ENCODE peak calls at places on chromosomes 13 and 19, in eight cellular contexts. D, F, N, U, W, L, K and H are unnamed samples.

GRCh38 chr19:40519352-40520322 is 52.8 kb downstream of the SPTBN4 start:
- DNase-seq in D (no peak), F (peak; percentile 30), N (no peak), U (peak; percentile 63), W (peak; percentile 61), L (no peak), K (no peak), H (no peak)

GRCh38 chr13:100363351-100363750 is 225.2 kb downstream of the GGACT start:
- DNase-seq in D (no peak), F (no peak), N (no peak), U (no peak), W (peak; percentile 54), L (no peak), K (no peak), H (no peak)

GRCh38 chr19:47056416-47056815 is 8.0 kb upstream of the TMEM160 start:
- DNase-seq in D (no peak), F (no peak), N (no peak), U (no peak), W (no peak), L (no peak), K (no peak), H (no peak)

GRCh38 chr19:3642987-3643386 is 16.4 kb upstream of the CACTIN start:
- DNase-seq in D (no peak), F (no peak), N (peak; percentile 78), U (no peak), W (peak; percentile 32), L (no peak), K (no peak), H (no peak)

GRCh38 chr13:110546933-110547332 is 14.6 kb downstream of the RAB20 start:
- DNase-seq in D (peak; percentile 95), F (peak; percentile 41), N (no peak), U (peak; percentile 82), W (peak; percentile 52), L (peak; percentile 86), K (no peak), H (peak; percentile 89)

GRCh38 chr13:36718146-36718545 is 44.3 kb downstream of the SERTM1 start:
- DNase-seq in D (no peak), F (peak; percentile 32), N (no peak), U (no peak), W (no peak), L (no peak), K (no peak), H (no peak)

GRCh38 chr13:26015276-26015934 is 36.4 kb downstream of the SHISA2 start:
- DNase-seq in D (no peak), F (no peak), N (no peak), U (no peak), W (no peak), L (no peak), K (peak; percentile 45), H (no peak)

GRCh38 chr19:18536475-18536874 is 6.9 kb downstream of the FKBP8 start:
- DNase-seq in D (no peak), F (no peak), N (no peak), U (no peak), W (no peak), L (no peak), K (no peak), H (no peak)

GRCh38 chr13:31208554-31209122 is 8.9 kb downstream of the B3GLCT start:
- DNase-seq in D (no peak), F (no peak), N (no peak), U (no peak), W (no peak), L (no peak), K (no peak), H (no peak)

GRCh38 chr13:83827338-83827737 is 54.9 kb downstream of the SLITRK1 start:
- DNase-seq in D (no peak), F (peak; percentile 3), N (no peak), U (no peak), W (no peak), L (no peak), K (no peak), H (no peak)

GRCh38 chr13:77595166-77595810 is 59.8 kb downstream of the SCEL start:
- DNase-seq in D (no peak), F (no peak), N (no peak), U (no peak), W (no peak), L (no peak), K (no peak), H (no peak)

GRCh38 chr13:52371736-52372247 is 34.2 kb downstream of the THSD1 start:
- DNase-seq in D (no peak), F (peak; percentile 72), N (peak; percentile 24), U (no peak), W (peak; percentile 64), L (no peak), K (no peak), H (no peak)

GRCh38 chr13:65911546-65912193 is 1318.5 kb downstream of the PCDH9 start:
- DNase-seq in D (no peak), F (no peak), N (no peak), U (no peak), W (no peak), L (no peak), K (no peak), H (no peak)

GRCh38 chr19:6433663-6434062 is at the start of gene SLC25A41:
- DNase-seq in D (no peak), F (no peak), N (no peak), U (no peak), W (no peak), L (no peak), K (no peak), H (no peak)

GRCh38 chr19:30119180-30119920 is 177.3 kb downstream of the URI1 start:
- DNase-seq in D (no peak), F (no peak), N (peak; percentile 64), U (no peak), W (no peak), L (no peak), K (no peak), H (no peak)

GRCh38 chr13:106378263-106378662 is 157.2 kb downstream of the EFNB2 start:
- DNase-seq in D (no peak), F (no peak), N (no peak), U (no peak), W (no peak), L (no peak), K (no peak), H (no peak)

GRCh38 chr13:46490129-46490528 is 62.8 kb upstream of the LRCH1 start:
- DNase-seq in D (no peak), F (no peak), N (peak; percentile 30), U (no peak), W (no peak), L (no peak), K (no peak), H (no peak)
- H3K27ac ChIP-seq in D (peak overlapping the region; percentile 32), F (no peak overlapping the region), N (peak overlapping the region; percentile 85), U (no peak overlapping the region), W (peak overlapping the region; percentile 66), L (peak overlapping the region; percentile 80), K (no peak overlapping the region), H (no peak overlapping the region)

DNA sequence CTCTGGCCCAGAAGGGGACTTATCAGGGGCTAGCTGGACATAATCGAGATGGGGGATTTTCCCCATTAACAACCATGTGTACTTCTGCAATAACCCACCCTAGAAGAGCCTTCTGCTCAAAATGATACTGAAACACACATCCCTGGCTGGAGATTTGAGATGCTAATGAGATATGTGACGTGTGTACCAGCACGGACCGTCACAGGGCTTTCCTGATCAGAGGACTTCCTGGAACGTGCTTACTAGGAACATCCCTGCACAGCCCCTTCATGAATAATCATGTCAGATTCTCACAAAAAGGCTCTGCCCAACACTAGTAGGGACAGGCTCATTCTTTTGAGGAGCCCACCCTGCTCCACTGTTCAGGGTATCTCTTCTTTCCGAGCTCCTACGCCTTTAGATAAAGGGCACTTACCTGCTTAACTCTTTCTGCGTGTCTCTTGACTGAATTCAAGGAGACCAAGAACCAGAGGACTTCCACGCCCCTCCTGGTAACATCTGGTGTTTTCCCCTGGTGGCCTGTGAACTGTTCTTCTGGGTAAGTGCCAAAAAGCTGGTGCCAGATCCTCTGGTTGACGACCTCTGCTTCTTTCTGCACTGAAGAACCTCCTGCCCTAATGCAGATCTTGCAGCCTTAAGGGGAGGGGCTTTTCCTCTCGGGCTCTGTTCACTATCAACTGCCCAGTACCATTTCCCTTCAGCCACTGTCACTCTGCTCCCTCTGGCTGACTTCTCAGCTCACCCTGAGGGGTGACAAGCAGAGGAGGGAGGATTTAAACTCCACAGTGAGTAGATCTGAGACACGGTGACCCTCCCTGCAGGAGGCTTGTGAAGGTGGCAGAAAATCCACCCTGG is 6.3 kb upstream of the ERVV-1 start:
- DNase-seq in D (no peak), F (no peak), N (peak; percentile 33), U (no peak), W (no peak), L (no peak), K (no peak), H (no peak)
- H3K9me3 ChIP-seq in D (no peaks in the 10 kb centered on the region), F (peaks cover 16% of the 10 kb centered on the region), N (no peaks in the 10 kb centered on the region), U (no peaks in the 10 kb centered on the region), W (no peaks in the 10 kb centered on the region), L (no peaks in the 10 kb centered on the region), K (no peaks in the 10 kb centered on the region), H (no peaks in the 10 kb centered on the region)

DNA sequence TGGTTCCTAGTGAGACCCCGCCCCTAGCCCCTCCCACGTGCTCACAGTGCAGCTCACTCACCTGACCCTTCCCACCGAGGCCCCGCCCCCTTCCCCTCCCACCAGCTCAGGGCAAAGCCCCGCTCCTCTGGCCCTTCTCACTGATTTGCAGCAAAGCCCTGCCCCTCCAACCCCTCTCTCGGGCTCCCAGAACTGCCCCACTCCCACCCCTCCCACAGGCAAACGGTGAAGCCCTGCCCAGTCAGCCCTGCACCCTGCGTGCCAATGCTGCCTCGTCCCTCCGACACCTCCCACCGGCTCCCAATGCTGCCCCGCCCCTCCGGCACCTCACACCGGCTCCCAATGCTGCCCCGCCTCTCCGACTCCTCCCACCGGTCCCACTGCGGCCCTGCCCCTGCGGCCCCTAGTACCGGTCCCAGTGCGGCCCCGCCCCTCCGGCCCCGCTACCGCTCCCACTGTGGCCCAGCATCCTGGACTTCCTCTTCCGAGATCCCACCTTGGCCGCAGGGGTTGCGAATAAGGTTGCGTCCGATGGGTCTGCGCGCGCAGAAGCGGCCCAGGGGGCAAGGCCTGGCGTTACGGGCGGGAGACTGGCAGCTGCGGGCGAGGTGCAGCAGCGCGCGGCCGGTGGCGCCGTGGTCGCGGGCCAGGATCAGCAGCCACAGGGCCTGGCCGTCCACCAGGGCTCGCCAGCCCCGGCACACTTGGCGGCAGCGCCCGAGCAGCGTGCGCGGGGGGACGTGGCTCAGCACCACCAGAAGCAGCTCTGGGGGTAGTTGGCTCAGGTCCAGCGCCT is 783 bp downstream of the FBXO27 start:
- DNase-seq in D (peak; percentile 71), F (peak; percentile 96), N (peak; percentile 94), U (peak; percentile 71), W (peak; percentile 73), L (peak; percentile 84), K (no peak), H (peak; percentile 99)
- H3K27ac ChIP-seq in D (peak overlapping the region; percentile 81), F (peak overlapping the region; percentile 36), N (no peak overlapping the region), U (no peak overlapping the region), W (no peak overlapping the region), L (peak overlapping the region; percentile 46), K (no peak overlapping the region), H (peak overlapping the region; percentile 44)

DNA sequence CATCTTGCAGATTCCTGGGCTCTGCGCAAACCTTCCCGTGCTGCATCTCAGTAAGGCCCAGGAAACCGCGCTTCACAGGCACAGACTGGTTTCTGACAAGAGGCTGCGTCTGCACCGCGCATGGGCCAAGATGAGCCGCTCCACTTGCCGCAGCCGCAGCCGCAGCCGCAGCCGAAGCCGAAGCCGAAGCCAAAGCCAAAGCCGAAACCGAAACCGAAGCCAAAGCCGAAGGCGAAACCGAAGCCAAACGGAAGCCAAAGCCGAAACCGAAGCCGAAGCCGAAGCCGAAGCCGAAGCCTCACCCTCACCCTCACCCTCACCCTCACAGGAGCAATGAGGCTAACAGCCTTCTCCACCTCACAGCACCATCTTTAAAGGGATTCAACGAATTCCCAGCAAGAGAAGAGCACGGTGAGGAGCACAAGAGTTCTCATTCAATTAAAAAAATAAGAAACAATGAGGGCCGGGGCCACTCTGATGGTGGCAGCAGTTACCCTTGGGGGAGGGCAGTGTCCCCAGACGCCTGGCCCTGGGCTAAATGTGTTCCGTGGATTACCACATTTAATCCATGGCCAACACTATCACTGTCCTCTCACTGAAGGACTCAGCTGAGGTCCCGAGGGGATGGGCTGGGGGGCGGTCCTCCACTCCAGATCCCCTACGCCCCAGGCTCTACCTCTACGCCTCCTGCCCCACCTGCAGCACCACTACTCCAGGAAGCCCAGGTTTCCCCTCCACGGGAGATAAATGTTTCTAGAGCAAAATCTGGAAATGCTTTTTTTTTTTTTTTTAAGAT is 29.1 kb downstream of the ZNF787 start:
- DNase-seq in D (no peak), F (peak; percentile 89), N (no peak), U (no peak), W (no peak), L (no peak), K (no peak), H (no peak)
- H3K9me3 ChIP-seq in D (no peaks in the 10 kb centered on the region), F (no peaks in the 10 kb centered on the region), N (no peaks in the 10 kb centered on the region), U (no peaks in the 10 kb centered on the region), W (no peaks in the 10 kb centered on the region), L (no peaks in the 10 kb centered on the region), K (no peaks in the 10 kb centered on the region), H (no peaks in the 10 kb centered on the region)